ENCODE peak calls at places on chromosome X, in eight cellular contexts. X is dorsolateral prefrontal cortex, K is aorta, U is HEK293T, R is HuH-7, H is left cardiac atrium, V is ecto neural progenitor cell, Z is mucosa of gallbladder. L is an unnamed sample.

GRCh38 chrX:130523460-130524394 is 121.9 kb downstream of the RBMX2 start:
- DNase-seq in K (peak; percentile 59), Z (no peak), R (peak; percentile 62), V (peak; percentile 60), X (peak; percentile 52), H (peak; percentile 46), U (peak; percentile 68), L (peak; percentile 65)

GRCh38 chrX:39974228-39974627 is 123.5 kb downstream of the BCOR start:
- DNase-seq in R (no peak), K (no peak), H (no peak), X (no peak), U (no peak), V (no peak), Z (no peak), L (no peak)

GRCh38 chrX:86148024-86148511 is at the start of gene DACH2:
- DNase-seq in V (peak; percentile 84), X (peak; percentile 82), U (peak; percentile 80), Z (peak; percentile 76), R (no peak), K (peak; percentile 74), H (peak; percentile 77), L (peak; percentile 73)

GRCh38 chrX:68686684-68687045 is 39.2 kb downstream of the STARD8 start:
- DNase-seq in X (no peak), U (no peak), V (no peak), H (peak; percentile 58), R (no peak), K (peak; percentile 57), Z (no peak), L (no peak)

GRCh38 chrX:67544871-67545771 is 1.3 kb downstream of the AR start:
- DNase-seq in X (no peak), Z (no peak), V (peak; percentile 48), R (no peak), H (peak; percentile 33), K (peak; percentile 50), U (no peak), L (no peak)

GRCh38 chrX:124226129-124226528 is 106.3 kb upstream of the TEX13D start:
- DNase-seq in U (no peak), H (no peak), K (no peak), V (no peak), X (no peak), R (no peak), Z (no peak), L (no peak)

GRCh38 chrX:75746891-75747639 is 38.0 kb downstream of the MAGEE2 start:
- DNase-seq in R (peak; percentile 7), Z (peak; percentile 33), H (peak; percentile 54), X (peak; percentile 51), K (peak; percentile 60), V (peak; percentile 46), U (peak; percentile 35), L (peak; percentile 25)

GRCh38 chrX:114152130-114152529 is 431.8 kb upstream of the HTR2C start:
- DNase-seq in V (no peak), Z (no peak), R (no peak), H (no peak), X (no peak), U (no peak), K (no peak), L (no peak)

GRCh38 chrX:152831391-152831790 is 528 bp downstream of the NSDHL start:
- DNase-seq in V (no peak), R (no peak), H (no peak), U (no peak), Z (no peak), X (no peak), K (no peak), L (no peak)

GRCh38 chrX:72477787-72478186 is 94.9 kb downstream of the HDAC8 start:
- DNase-seq in X (no peak), K (no peak), U (no peak), R (no peak), H (no peak), V (no peak), Z (no peak), L (peak; percentile 37)

GRCh38 chrX:69165116-69165651 is at the start of gene PJA1:
- DNase-seq in K (peak; percentile 82), V (peak; percentile 75), Z (peak; percentile 62), U (peak; percentile 84), R (no peak), X (peak; percentile 83), H (peak; percentile 77), L (peak; percentile 78)

GRCh38 chrX:23497919-23498318 is 163.3 kb downstream of the PTCHD1 start:
- DNase-seq in V (no peak), U (no peak), R (no peak), X (no peak), H (no peak), K (no peak), Z (no peak), L (no peak)

GRCh38 chrX:153469811-153470410 is 465 bp downstream of the HAUS7 start:
- DNase-seq in H (no peak), X (no peak), U (peak; percentile 41), Z (no peak), R (no peak), V (peak; percentile 55), K (no peak), L (peak; percentile 42)

GRCh38 chrX:374566-374965 is 12.1 kb downstream of the PPP2R3B start:
- DNase-seq in H (no peak), R (no peak), Z (no peak), K (no peak), U (no peak), V (peak; percentile 49), X (no peak), L (no peak)

GRCh38 chrX:21661316-21661715 is 3.2 kb upstream of the KLHL34 start:
- DNase-seq in R (no peak), Z (no peak), X (no peak), V (no peak), K (no peak), U (no peak), H (no peak), L (no peak)

GRCh38 chrX:38859602-38860001 is 58.3 kb downstream of the MID1IP1 start:
- DNase-seq in H (no peak), R (no peak), Z (no peak), V (no peak), U (no peak), X (no peak), K (no peak), L (peak; percentile 5)

GRCh38 chrX:132330156-132330729 is 111.0 kb upstream of the RAP2C start:
- DNase-seq in Z (no peak), V (no peak), H (no peak), X (no peak), K (no peak), R (no peak), U (no peak), L (no peak)

GRCh38 chrX:39504850-39505259 is 592.9 kb downstream of the BCOR start:
- DNase-seq in U (no peak), H (no peak), V (no peak), Z (no peak), R (no peak), X (no peak), K (no peak), L (no peak)

GRCh38 chrX:154374361-154375155 is at the start of gene FLNA:
- DNase-seq in X (no peak), K (peak; percentile 79), U (no peak), V (peak; percentile 68), H (no peak), Z (no peak), R (peak; percentile 40), L (peak; percentile 43)

GRCh38 chrX:56733459-56734046 is 4.5 kb downstream of the NBDY start:
- DNase-seq in K (no peak), X (no peak), Z (peak; percentile 68), U (peak; percentile 14), H (peak; percentile 47), V (no peak), R (peak; percentile 4), L (peak; percentile 49)

GRCh38 chrX:97328853-97329252 is 445.1 kb downstream of the RPA4 start:
- DNase-seq in H (no peak), U (no peak), X (no peak), V (no peak), R (no peak), Z (no peak), K (no peak), L (no peak)

GRCh38 chrX:103384672-103385071 is 8.3 kb downstream of the BEX3 start:
- DNase-seq in K (no peak), Z (no peak), R (no peak), H (no peak), U (no peak), V (no peak), X (no peak), L (no peak)

GRCh38 chrX:40170830-40171512 is 73.2 kb upstream of the BCOR start:
- DNase-seq in H (no peak), U (no peak), R (no peak), X (no peak), V (peak; percentile 63), Z (no peak), K (no peak), L (no peak)

GRCh38 chrX:29143356-29143755 is 556.1 kb downstream of the IL1RAPL1 start:
- DNase-seq in V (no peak), U (no peak), H (no peak), X (no peak), R (no peak), K (no peak), Z (no peak), L (no peak)

GRCh38 chrX:7076245-7076661 is 71.3 kb upstream of the STS start:
- DNase-seq in V (no peak), R (no peak), U (no peak), H (no peak), K (no peak), Z (no peak), X (no peak), L (no peak)

GRCh38 chrX:130100180-130100579 is 10.1 kb downstream of the ELF4 start:
- DNase-seq in H (peak; percentile 74), K (peak; percentile 76), R (no peak), X (no peak), U (no peak), V (no peak), Z (no peak), L (no peak)

GRCh38 chrX:31213941-31214340 is 142.1 kb upstream of the FTHL17 start:
- DNase-seq in H (no peak), X (no peak), V (no peak), K (no peak), R (no peak), U (peak; percentile 25), Z (no peak), L (peak; percentile 10)

GRCh38 chrX:40047485-40047884 is 50.3 kb downstream of the BCOR start:
- DNase-seq in Z (no peak), R (no peak), H (no peak), K (no peak), U (no peak), X (no peak), V (no peak), L (no peak)

GRCh38 chrX:150856101-150856500 is 42.4 kb downstream of the CD99L2 start:
- DNase-seq in R (no peak), X (no peak), K (no peak), U (no peak), V (no peak), Z (no peak), H (no peak), L (no peak)

GRCh38 chrX:41145920-41146608 is 60.8 kb downstream of the USP9X start:
- DNase-seq in V (no peak), K (no peak), Z (no peak), H (no peak), X (no peak), U (no peak), R (no peak), L (no peak)

GRCh38 chrX:110409925-110410324 is 51.3 kb downstream of the RTL9 start:
- DNase-seq in K (no peak), U (no peak), H (no peak), V (no peak), R (no peak), Z (no peak), X (no peak), L (no peak)

GRCh38 chrX:1034717-1035116 is 177.7 kb downstream of the CRLF2 start:
- DNase-seq in Z (no peak), X (no peak), V (no peak), H (no peak), U (no peak), R (no peak), K (no peak), L (no peak)

GRCh38 chrX:72430405-72430968 is 124.8 kb upstream of the CITED1 start:
- DNase-seq in Z (no peak), H (no peak), U (no peak), K (no peak), V (no peak), R (no peak), X (no peak), L (no peak)

GRCh38 chrX:34382416-34382815 is 250.3 kb upstream of the FAM47A start:
- DNase-seq in R (no peak), V (no peak), H (no peak), U (no peak), K (no peak), Z (no peak), X (no peak), L (no peak)

L was measured in BE2C.